ENCODE peak calls at places on chromosomes 5 and 9, in eight cellular contexts. One of them, this sample, is unnamed.

GRCh38 chr9:127130235-127130634 is 7.8 kb upstream of the ANGPTL2 start:
- DNase-seq in MM.1S: no peak
- DNase-seq in GM23338: no peak
- DNase-seq in neural progenitor cell: no peak
- DNase-seq in OCI-LY7: no peak
- DNase-seq in HCT116: no peak
- DNase-seq in PC-3: no peak
- DNase-seq in SK-N-SH: no peak
- DNase-seq in this sample: no peak

GRCh38 chr9:123544007-123544827 is 188.2 kb downstream of the CRB2 start:
- DNase-seq in GM23338: peak
- DNase-seq in HCT116: peak
- DNase-seq in neural progenitor cell: peak
- DNase-seq in PC-3: peak
- DNase-seq in MM.1S: peak
- DNase-seq in SK-N-SH: peak
- DNase-seq in OCI-LY7: peak
- DNase-seq in this sample: peak

GRCh38 chr5:43338856-43339255 is 25.6 kb upstream of the HMGCS1 start:
- DNase-seq in HCT116: no peak
- DNase-seq in neural progenitor cell: no peak
- DNase-seq in PC-3: no peak
- DNase-seq in OCI-LY7: no peak
- DNase-seq in SK-N-SH: no peak
- DNase-seq in MM.1S: no peak
- DNase-seq in GM23338: no peak
- DNase-seq in this sample: no peak

GRCh38 chr5:94422819-94423218 is 195.6 kb downstream of the KIAA0825 start:
- DNase-seq in PC-3: peak
- DNase-seq in SK-N-SH: no peak
- DNase-seq in HCT116: peak
- DNase-seq in neural progenitor cell: peak
- DNase-seq in MM.1S: no peak
- DNase-seq in OCI-LY7: no peak
- DNase-seq in GM23338: peak
- DNase-seq in this sample: peak

GRCh38 chr9:128068656-128069221 is 707 bp downstream of the SLC25A25 start:
- DNase-seq in PC-3: no peak
- DNase-seq in GM23338: no peak
- DNase-seq in OCI-LY7: peak
- DNase-seq in neural progenitor cell: no peak
- DNase-seq in HCT116: no peak
- DNase-seq in MM.1S: no peak
- DNase-seq in SK-N-SH: peak
- DNase-seq in this sample: peak

GRCh38 chr9:135272608-135273007 is 185.1 kb downstream of the OLFM1 start:
- DNase-seq in OCI-LY7: no peak
- DNase-seq in neural progenitor cell: no peak
- DNase-seq in MM.1S: no peak
- DNase-seq in HCT116: no peak
- DNase-seq in GM23338: no peak
- DNase-seq in SK-N-SH: no peak
- DNase-seq in PC-3: no peak
- DNase-seq in this sample: no peak

GRCh38 chr9:109381011-109381729 is 60.3 kb upstream of the EPB41L4B start:
- DNase-seq in SK-N-SH: no peak
- DNase-seq in HCT116: no peak
- DNase-seq in GM23338: no peak
- DNase-seq in PC-3: peak
- DNase-seq in MM.1S: no peak
- DNase-seq in neural progenitor cell: no peak
- DNase-seq in OCI-LY7: no peak
- DNase-seq in this sample: peak

GRCh38 chr5:107218457-107219193 is 452.1 kb downstream of the EFNA5 start:
- DNase-seq in neural progenitor cell: no peak
- DNase-seq in PC-3: peak
- DNase-seq in MM.1S: no peak
- DNase-seq in SK-N-SH: no peak
- DNase-seq in OCI-LY7: no peak
- DNase-seq in HCT116: no peak
- DNase-seq in GM23338: no peak
- DNase-seq in this sample: peak

GRCh38 chr5:77843570-77844407 is 67.7 kb upstream of the TBCA start:
- DNase-seq in PC-3: no peak
- DNase-seq in neural progenitor cell: peak
- DNase-seq in SK-N-SH: no peak
- DNase-seq in MM.1S: no peak
- DNase-seq in GM23338: peak
- DNase-seq in OCI-LY7: no peak
- DNase-seq in HCT116: no peak
- DNase-seq in this sample: peak

GRCh38 chr9:122844137-122844536 is 15.7 kb upstream of the PDCL start:
- DNase-seq in GM23338: no peak
- DNase-seq in MM.1S: no peak
- DNase-seq in PC-3: no peak
- DNase-seq in neural progenitor cell: no peak
- DNase-seq in HCT116: no peak
- DNase-seq in SK-N-SH: no peak
- DNase-seq in OCI-LY7: no peak
- DNase-seq in this sample: no peak

GRCh38 chr5:93273176-93273575 is 307.8 kb downstream of the NR2F1-AS1 start:
- DNase-seq in HCT116: no peak
- DNase-seq in SK-N-SH: no peak
- DNase-seq in neural progenitor cell: no peak
- DNase-seq in MM.1S: no peak
- DNase-seq in PC-3: peak
- DNase-seq in GM23338: no peak
- DNase-seq in OCI-LY7: no peak
- DNase-seq in this sample: peak

GRCh38 chr5:73039082-73039481 is 81.3 kb upstream of the TMEM171 start:
- DNase-seq in MM.1S: no peak
- DNase-seq in neural progenitor cell: peak
- DNase-seq in OCI-LY7: peak
- DNase-seq in SK-N-SH: no peak
- DNase-seq in PC-3: peak
- DNase-seq in GM23338: peak
- DNase-seq in HCT116: no peak
- DNase-seq in this sample: peak

GRCh38 chr5:122076669-122077450 is 1.2 kb downstream of the LOX start:
- DNase-seq in MM.1S: peak
- DNase-seq in OCI-LY7: no peak
- DNase-seq in neural progenitor cell: peak
- DNase-seq in GM23338: peak
- DNase-seq in SK-N-SH: peak
- DNase-seq in HCT116: no peak
- DNase-seq in PC-3: peak
- DNase-seq in this sample: peak

GRCh38 chr9:126853667-126854066 is 6.8 kb upstream of the ZBTB34 start:
- DNase-seq in OCI-LY7: no peak
- DNase-seq in MM.1S: no peak
- DNase-seq in SK-N-SH: no peak
- DNase-seq in HCT116: no peak
- DNase-seq in PC-3: peak
- DNase-seq in neural progenitor cell: no peak
- DNase-seq in GM23338: no peak
- DNase-seq in this sample: peak

GRCh38 chr5:10632110-10632903 is 68.4 kb downstream of the ANKRD33B start:
- DNase-seq in MM.1S: no peak
- DNase-seq in PC-3: no peak
- DNase-seq in SK-N-SH: no peak
- DNase-seq in GM23338: no peak
- DNase-seq in HCT116: peak
- DNase-seq in neural progenitor cell: no peak
- DNase-seq in OCI-LY7: peak
- DNase-seq in this sample: no peak

GRCh38 chr9:107932601-107933000 is 443.0 kb upstream of the KLF4 start:
- DNase-seq in MM.1S: no peak
- DNase-seq in PC-3: no peak
- DNase-seq in neural progenitor cell: no peak
- DNase-seq in HCT116: no peak
- DNase-seq in OCI-LY7: no peak
- DNase-seq in GM23338: no peak
- DNase-seq in SK-N-SH: no peak
- DNase-seq in this sample: peak

GRCh38 chr5:100667021-100667671 is 132.0 kb downstream of the FAM174A start:
- DNase-seq in GM23338: no peak
- DNase-seq in SK-N-SH: no peak
- DNase-seq in OCI-LY7: no peak
- DNase-seq in MM.1S: no peak
- DNase-seq in HCT116: no peak
- DNase-seq in PC-3: peak
- DNase-seq in neural progenitor cell: no peak
- DNase-seq in this sample: peak

GRCh38 chr5:150112211-150113046 is 26.1 kb upstream of the CSF1R start:
- DNase-seq in PC-3: peak
- DNase-seq in HCT116: no peak
- DNase-seq in MM.1S: no peak
- DNase-seq in OCI-LY7: no peak
- DNase-seq in SK-N-SH: peak
- DNase-seq in GM23338: no peak
- DNase-seq in neural progenitor cell: peak
- DNase-seq in this sample: peak

GRCh38 chr5:96752341-96753016 is 55.3 kb downstream of the ERAP1 start:
- DNase-seq in SK-N-SH: peak
- DNase-seq in PC-3: peak
- DNase-seq in GM23338: peak
- DNase-seq in MM.1S: peak
- DNase-seq in OCI-LY7: peak
- DNase-seq in neural progenitor cell: peak
- DNase-seq in HCT116: peak
- DNase-seq in this sample: peak

DNA sequence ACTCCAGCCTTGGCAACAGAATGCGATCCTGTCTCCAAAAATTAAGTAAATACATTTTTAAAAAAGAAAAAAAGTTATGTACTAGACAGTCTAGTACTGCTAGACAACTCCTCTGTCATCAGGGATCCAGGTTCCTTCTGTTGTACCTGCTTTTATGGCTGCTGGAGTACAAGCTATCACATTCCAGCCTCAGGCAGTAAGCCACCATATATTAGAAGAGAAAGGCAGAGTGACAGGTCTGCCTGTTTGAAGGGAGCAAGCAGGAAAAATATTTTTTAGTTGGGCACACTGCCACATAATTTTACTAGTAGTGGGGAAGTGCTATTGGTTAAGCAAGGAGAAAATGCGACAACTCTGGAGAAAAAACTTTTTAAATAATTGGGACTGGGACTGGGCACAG is 10.9 kb downstream of the RPS6 start:
- DNase-seq in HCT116: no peak
- DNase-seq in SK-N-SH: no peak
- DNase-seq in GM23338: no peak
- DNase-seq in neural progenitor cell: no peak
- DNase-seq in PC-3: no peak
- DNase-seq in OCI-LY7: no peak
- DNase-seq in MM.1S: no peak
- DNase-seq in this sample: no peak
- TF ChIP-seq EZH2phosphoT487 in HCT116: no peak
- TF ChIP-seq EZH2phosphoT487 in SK-N-SH: no peak
- TF ChIP-seq EZH2phosphoT487 in GM23338: no peak
- TF ChIP-seq EZH2phosphoT487 in neural progenitor cell: no peak
- TF ChIP-seq EZH2phosphoT487 in PC-3: no peak
- TF ChIP-seq EZH2phosphoT487 in OCI-LY7: no peak
- TF ChIP-seq EZH2phosphoT487 in MM.1S: no peak
- TF ChIP-seq EZH2phosphoT487 in this sample: no peak

GRCh38 chr9:133230093-133230492 is 21.0 kb upstream of the OBP2B start:
- DNase-seq in neural progenitor cell: no peak
- DNase-seq in HCT116: no peak
- DNase-seq in SK-N-SH: no peak
- DNase-seq in PC-3: no peak
- DNase-seq in MM.1S: no peak
- DNase-seq in OCI-LY7: no peak
- DNase-seq in GM23338: no peak
- DNase-seq in this sample: no peak
- TF ChIP-seq EZH2phosphoT487 in neural progenitor cell: no peak
- TF ChIP-seq EZH2phosphoT487 in HCT116: no peak
- TF ChIP-seq EZH2phosphoT487 in SK-N-SH: no peak
- TF ChIP-seq EZH2phosphoT487 in PC-3: no peak
- TF ChIP-seq EZH2phosphoT487 in MM.1S: no peak
- TF ChIP-seq EZH2phosphoT487 in OCI-LY7: no peak
- TF ChIP-seq EZH2phosphoT487 in GM23338: no peak
- TF ChIP-seq EZH2phosphoT487 in this sample: no peak

GRCh38 chr9:73024601-73025034 is 71.8 kb upstream of the ALDH1A1 start:
- DNase-seq in PC-3: no peak
- DNase-seq in OCI-LY7: no peak
- DNase-seq in neural progenitor cell: no peak
- DNase-seq in MM.1S: no peak
- DNase-seq in HCT116: no peak
- DNase-seq in GM23338: no peak
- DNase-seq in SK-N-SH: no peak
- DNase-seq in this sample: no peak

GRCh38 chr9:73022353-73022752 is 69.5 kb upstream of the ALDH1A1 start:
- DNase-seq in HCT116: no peak
- DNase-seq in GM23338: no peak
- DNase-seq in PC-3: no peak
- DNase-seq in SK-N-SH: no peak
- DNase-seq in neural progenitor cell: no peak
- DNase-seq in OCI-LY7: no peak
- DNase-seq in MM.1S: no peak
- DNase-seq in this sample: no peak

GRCh38 chr9:73026375-73026774 is 73.5 kb upstream of the ALDH1A1 start:
- DNase-seq in MM.1S: no peak
- DNase-seq in SK-N-SH: no peak
- DNase-seq in neural progenitor cell: no peak
- DNase-seq in OCI-LY7: no peak
- DNase-seq in HCT116: no peak
- DNase-seq in GM23338: no peak
- DNase-seq in PC-3: no peak
- DNase-seq in this sample: no peak

GRCh38 chr9:73020877-73021276 is 68.0 kb upstream of the ALDH1A1 start:
- DNase-seq in MM.1S: no peak
- DNase-seq in neural progenitor cell: no peak
- DNase-seq in SK-N-SH: no peak
- DNase-seq in GM23338: no peak
- DNase-seq in PC-3: no peak
- DNase-seq in OCI-LY7: no peak
- DNase-seq in HCT116: no peak
- DNase-seq in this sample: no peak

DNA sequence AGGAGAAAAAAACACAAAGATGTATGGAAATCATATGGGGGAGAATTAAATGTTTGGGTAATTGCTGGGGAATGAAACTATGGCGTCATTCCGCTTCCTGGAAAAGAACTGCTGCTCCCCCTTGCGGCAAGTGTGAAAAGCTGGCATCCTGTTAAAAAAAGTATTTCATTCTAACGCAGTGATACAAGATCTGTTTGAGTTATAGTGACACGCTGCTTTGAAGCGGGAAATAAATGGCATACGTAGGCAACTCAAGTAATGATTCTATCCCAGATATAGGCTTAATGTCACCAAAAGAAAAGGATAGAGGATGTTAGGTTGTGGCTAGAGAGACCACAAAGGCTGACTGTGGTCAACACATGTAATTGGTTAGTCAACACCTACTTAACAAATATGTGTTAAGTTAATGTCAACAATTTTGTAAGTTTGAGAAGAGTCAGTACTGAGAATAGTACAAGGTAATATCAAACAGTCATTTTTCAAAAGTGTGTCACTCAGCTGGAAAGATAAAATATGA is 70.2 kb upstream of the ALDH1A1 start:
- DNase-seq in OCI-LY7: peak
- DNase-seq in SK-N-SH: peak
- DNase-seq in MM.1S: peak
- DNase-seq in PC-3: peak
- DNase-seq in GM23338: peak
- DNase-seq in neural progenitor cell: peak
- DNase-seq in HCT116: peak
- DNase-seq in this sample: peak
- TF ChIP-seq EZH2phosphoT487 in OCI-LY7: no peak
- TF ChIP-seq EZH2phosphoT487 in SK-N-SH: no peak
- TF ChIP-seq EZH2phosphoT487 in MM.1S: no peak
- TF ChIP-seq EZH2phosphoT487 in PC-3: no peak
- TF ChIP-seq EZH2phosphoT487 in GM23338: no peak
- TF ChIP-seq EZH2phosphoT487 in neural progenitor cell: no peak
- TF ChIP-seq EZH2phosphoT487 in HCT116: no peak
- TF ChIP-seq EZH2phosphoT487 in this sample: no peak

GRCh38 chr5:128109138-128109537 is 25.6 kb downstream of the SLC12A2 start:
- DNase-seq in OCI-LY7: no peak
- DNase-seq in SK-N-SH: no peak
- DNase-seq in MM.1S: no peak
- DNase-seq in neural progenitor cell: no peak
- DNase-seq in GM23338: no peak
- DNase-seq in PC-3: no peak
- DNase-seq in HCT116: no peak
- DNase-seq in this sample: no peak
- TF ChIP-seq EZH2phosphoT487 in OCI-LY7: no peak
- TF ChIP-seq EZH2phosphoT487 in SK-N-SH: no peak
- TF ChIP-seq EZH2phosphoT487 in MM.1S: no peak
- TF ChIP-seq EZH2phosphoT487 in neural progenitor cell: no peak
- TF ChIP-seq EZH2phosphoT487 in GM23338: no peak
- TF ChIP-seq EZH2phosphoT487 in PC-3: no peak
- TF ChIP-seq EZH2phosphoT487 in HCT116: no peak
- TF ChIP-seq EZH2phosphoT487 in this sample: no peak

This sample was measured in GM23248.